ENCODE peak calls at places on chromosome 18, in four cellular contexts. H, S, M and R are unnamed samples.

GRCh38 chr18:29181151-29181901 is 1004.4 kb upstream of the CDH2 start:
- DNase-seq in M (peak; percentile 77), S (peak; percentile 71), H (no peak), R (no peak)

GRCh38 chr18:6605115-6605869 is 124.2 kb upstream of the ARHGAP28 start:
- DNase-seq in S (no peak), M (no peak), H (no peak), R (no peak)

GRCh38 chr18:77702686-77703085 is 453.0 kb downstream of the GALR1 start:
- DNase-seq in H (no peak), S (no peak), M (peak; percentile 1), R (no peak)

GRCh38 chr18:3213231-3214059 is 6.3 kb downstream of the MYOM1 start:
- DNase-seq in S (peak; percentile 10), H (peak; percentile 61), M (peak; percentile 52), R (no peak)

GRCh38 chr18:77124452-77124922 is 8.1 kb downstream of the MBP start:
- DNase-seq in H (no peak), M (no peak), S (no peak), R (no peak)

GRCh38 chr18:76697441-76697901 is 124.9 kb upstream of the ZNF236 start:
- DNase-seq in S (peak; percentile 47), H (no peak), M (no peak), R (no peak)

GRCh38 chr18:48396561-48396960 is 12.6 kb downstream of the ZBTB7C start:
- DNase-seq in H (no peak), M (no peak), S (no peak), R (no peak)

GRCh38 chr18:63002305-63002704 is 287.0 kb downstream of the PHLPP1 start:
- DNase-seq in H (no peak), S (no peak), M (no peak), R (no peak)

GRCh38 chr18:25950321-25950720 is 140.1 kb downstream of the SS18 start:
- DNase-seq in M (no peak), H (no peak), S (no peak), R (no peak)

GRCh38 chr18:31666055-31666454 is 18.3 kb downstream of the B4GALT6 start:
- DNase-seq in H (no peak), S (no peak), M (no peak), R (no peak)

GRCh38 chr18:36075862-36076587 is 8.7 kb upstream of the RPRD1A start:
- DNase-seq in S (no peak), M (peak; percentile 31), H (peak; percentile 32), R (no peak)

GRCh38 chr18:76713432-76713831 is 108.9 kb upstream of the ZNF236 start:
- DNase-seq in S (no peak), M (no peak), H (no peak), R (no peak)

GRCh38 chr18:45775241-45775676 is 50.2 kb upstream of the SIGLEC15 start:
- DNase-seq in S (peak; percentile 89), H (no peak), M (peak; percentile 45), R (peak; percentile 84)

GRCh38 chr18:35456181-35456850 is 41.4 kb downstream of the INO80C start:
- DNase-seq in H (no peak), S (peak; percentile 75), M (peak; percentile 73), R (no peak)

GRCh38 chr18:54671291-54671881 is 80.3 kb downstream of the DYNAP start:
- DNase-seq in H (no peak), S (peak; percentile 46), M (peak; percentile 36), R (no peak)

GRCh38 chr18:21141678-21142422 is 30.2 kb upstream of the ROCK1 start:
- DNase-seq in S (no peak), M (no peak), H (no peak), R (no peak)

GRCh38 chr18:6994719-6995430 is 122.7 kb downstream of the LAMA1 start:
- DNase-seq in H (no peak), M (no peak), S (no peak), R (no peak)

GRCh38 chr18:12468458-12468857 is 60.7 kb downstream of the PRELID3A start:
- DNase-seq in H (no peak), M (no peak), S (no peak), R (no peak)

GRCh38 chr18:21074336-21075323 is 37.0 kb downstream of the ROCK1 start:
- DNase-seq in S (peak; percentile 14), H (no peak), M (no peak), R (no peak)

GRCh38 chr18:41940506-41941215 is 14.4 kb upstream of the PIK3C3 start:
- DNase-seq in S (no peak), H (no peak), M (peak; percentile 91), R (no peak)

GRCh38 chr18:47799376-47799775 is 131.1 kb downstream of the SMAD2 start:
- DNase-seq in M (no peak), H (no peak), S (no peak), R (no peak)

GRCh38 chr18:45009766-45010165 is 329.1 kb downstream of the SETBP1 start:
- DNase-seq in H (no peak), M (no peak), S (no peak), R (no peak)

GRCh38 chr18:25425030-25425429 is 73.1 kb upstream of the ZNF521 start:
- DNase-seq in H (no peak), M (no peak), S (peak; percentile 47), R (no peak)

GRCh38 chr18:56286775-56287174 is 351.6 kb downstream of the TXNL1 start:
- DNase-seq in H (no peak), M (peak; percentile 20), S (peak; percentile 22), R (no peak)

GRCh38 chr18:48767090-48767670 is 183.6 kb downstream of the SMAD7 start:
- DNase-seq in S (no peak), M (peak; percentile 81), H (no peak), R (no peak)

GRCh38 chr18:49055787-49056186 is 105.0 kb upstream of the SMAD7 start:
- DNase-seq in H (no peak), M (peak; percentile 65), S (peak; percentile 36), R (peak; percentile 83)

GRCh38 chr18:31687016-31687415 is 2.6 kb upstream of the B4GALT6 start:
- DNase-seq in S (no peak), H (no peak), M (no peak), R (no peak)

GRCh38 chr18:22841840-22842239 is 91.3 kb upstream of the RBBP8 start:
- DNase-seq in H (no peak), S (no peak), M (no peak), R (no peak)

GRCh38 chr18:9539283-9539682 is 64.0 kb downstream of the RALBP1 start:
- DNase-seq in H (no peak), M (peak; percentile 51), S (peak; percentile 66), R (no peak)

GRCh38 chr18:62812891-62813290 is 97.5 kb downstream of the PHLPP1 start:
- DNase-seq in S (no peak), M (no peak), H (no peak), R (no peak)

GRCh38 chr18:7757175-7757574 is 190.1 kb downstream of the PTPRM start:
- DNase-seq in M (no peak), H (no peak), S (no peak), R (no peak)

GRCh38 chr18:23565916-23566547 is 20.3 kb downstream of the NPC1 start:
- DNase-seq in H (no peak), S (no peak), M (no peak), R (no peak)

GRCh38 chr18:3848316-3848715 is 398.3 kb downstream of the TGIF1 start:
- DNase-seq in S (no peak), M (no peak), H (no peak), R (no peak)

GRCh38 chr18:63301458-63301857 is 18.1 kb downstream of the BCL2 start:
- DNase-seq in H (no peak), M (peak; percentile 8), S (no peak), R (no peak)

GRCh38 chr18:10689231-10689953 is 163.6 kb downstream of the NAPG start:
- DNase-seq in H (no peak), M (no peak), S (no peak), R (no peak)

GRCh38 chr18:21672868-21673267 is 31.7 kb downstream of the ABHD3 start:
- DNase-seq in M (peak; percentile 41), H (no peak), S (peak; percentile 7), R (no peak)

GRCh38 chr18:77054606-77055428 is 77.8 kb downstream of the MBP start:
- DNase-seq in M (peak; percentile 96), S (peak; percentile 88), H (peak; percentile 68), R (peak; percentile 92)